ENCODE peak calls at places on chromosomes 4 and X, in seven cellular contexts. Y, T, K, F, W, X and H are unnamed samples.

GRCh38 chrX:133645977-133646750 is 230.9 kb upstream of the GPC4 start:
- DNase-seq in K (no peak), T (peak; percentile 26), X (no peak), F (no peak), Y (no peak), W (no peak), H (no peak)

GRCh38 chr4:88179261-88179660 is 20.8 kb upstream of the ABCG2 start:
- DNase-seq in F (no peak), K (no peak), T (no peak), X (no peak), Y (no peak), W (no peak), H (no peak)

GRCh38 chr4:41160856-41161255 is 53.5 kb downstream of the APBB2 start:
- DNase-seq in X (no peak), K (no peak), F (no peak), W (no peak), Y (no peak), T (peak; percentile 24), H (no peak)

GRCh38 chr4:176044589-176044951 is 21.1 kb upstream of the WDR17 start:
- DNase-seq in K (no peak), T (no peak), W (peak; percentile 11), X (no peak), Y (no peak), F (no peak), H (no peak)

GRCh38 chrX:150692296-150692695 is 900 bp upstream of the MTMR1 start:
- DNase-seq in W (no peak), F (no peak), Y (no peak), K (no peak), T (no peak), X (no peak), H (no peak)

GRCh38 chr4:57679969-57680368 is 569.8 kb upstream of the IGFBP7 start:
- DNase-seq in K (no peak), F (no peak), X (no peak), T (no peak), W (no peak), Y (no peak), H (no peak)

GRCh38 chr4:99395595-99396364 is 39.4 kb downstream of the ADH7 start:
- DNase-seq in K (no peak), W (no peak), X (no peak), T (peak; percentile 2), Y (no peak), F (no peak), H (no peak)

GRCh38 chrX:18898091-18898490 is 85.8 kb downstream of the PHKA2 start:
- DNase-seq in W (no peak), X (no peak), Y (no peak), K (no peak), F (no peak), T (no peak), H (no peak)

GRCh38 chr4:98430708-98431403 is 169.7 kb downstream of the RAP1GDS1 start:
- DNase-seq in Y (no peak), F (no peak), X (no peak), W (peak; percentile 35), K (no peak), T (peak; percentile 70), H (no peak)

GRCh38 chr4:139689093-139689722 is 23.6 kb downstream of the MGST2 start:
- DNase-seq in K (no peak), X (no peak), T (peak; percentile 37), F (no peak), W (no peak), Y (no peak), H (no peak)

GRCh38 chr4:110808371-110808878 is 185.5 kb upstream of the PITX2 start:
- DNase-seq in T (peak; percentile 17), F (no peak), X (no peak), W (no peak), Y (no peak), K (no peak), H (no peak)

GRCh38 chr4:77264826-77265225 is 107.8 kb downstream of the CCNG2 start:
- DNase-seq in Y (no peak), F (no peak), K (no peak), X (no peak), W (no peak), T (no peak), H (no peak)

GRCh38 chr4:2138846-2139500 is 79.8 kb downstream of the NAT8L start:
- DNase-seq in Y (no peak), K (no peak), T (no peak), F (no peak), X (no peak), W (no peak), H (no peak)

GRCh38 chrX:136586386-136586785 is 54.4 kb downstream of the VGLL1 start:
- DNase-seq in K (no peak), X (no peak), Y (no peak), W (no peak), T (no peak), F (no peak), H (peak; percentile 7)

GRCh38 chr4:185115827-185116232 is 27.2 kb upstream of the SLC25A4 start:
- DNase-seq in Y (peak; percentile 73), X (peak; percentile 87), F (no peak), T (peak; percentile 89), K (no peak), W (no peak), H (no peak)

GRCh38 chr4:113646456-113646809 is 115.1 kb downstream of the CAMK2D start:
- DNase-seq in F (no peak), K (no peak), T (no peak), X (no peak), Y (peak; percentile 52), W (no peak), H (no peak)

GRCh38 chr4:107896158-107896645 is 35.1 kb upstream of the CYP2U1 start:
- DNase-seq in W (peak; percentile 92), Y (no peak), F (no peak), X (no peak), T (peak; percentile 83), K (no peak), H (no peak)

GRCh38 chr4:127533028-127533700 is 99.6 kb upstream of the INTU start:
- DNase-seq in W (no peak), Y (no peak), T (peak; percentile 79), K (no peak), X (peak; percentile 61), F (no peak), H (no peak)

GRCh38 chr4:97720869-97721432 is 422.3 kb downstream of the STPG2 start:
- DNase-seq in X (no peak), W (no peak), T (peak; percentile 9), F (no peak), K (no peak), Y (no peak), H (no peak)

GRCh38 chrX:130091976-130092522 is 18.2 kb downstream of the ELF4 start:
- DNase-seq in X (peak; percentile 88), F (peak; percentile 74), K (no peak), W (no peak), Y (no peak), T (no peak), H (no peak)

GRCh38 chr4:57172065-57172464 is 61.9 kb upstream of the IGFBP7 start:
- DNase-seq in Y (no peak), W (no peak), F (no peak), X (no peak), T (no peak), K (no peak), H (no peak)

GRCh38 chr4:100063355-100063754 is 113.3 kb upstream of the H2AZ1 start:
- DNase-seq in T (no peak), Y (no peak), F (no peak), X (no peak), K (no peak), W (no peak), H (no peak)

GRCh38 chrX:142680038-142680437 is 345.7 kb upstream of the SPANXN4 start:
- DNase-seq in W (no peak), F (no peak), Y (no peak), T (no peak), X (no peak), K (no peak), H (no peak)

GRCh38 chrX:17655232-17656034 is 81.9 kb upstream of the SCML1 start:
- DNase-seq in X (no peak), Y (peak; percentile 56), T (no peak), K (no peak), W (no peak), F (no peak), H (no peak)

GRCh38 chr4:139312552-139313332 is 10.5 kb upstream of the NDUFC1 start:
- DNase-seq in W (no peak), Y (no peak), T (no peak), F (no peak), K (no peak), X (no peak), H (no peak)

GRCh38 chr4:75821966-75822365 is 80.3 kb downstream of the PPEF2 start:
- DNase-seq in X (no peak), T (no peak), F (no peak), Y (no peak), K (no peak), W (peak; percentile 17), H (no peak)

GRCh38 chrX:9148626-9149385 is 114.9 kb upstream of the FAM9B start:
- DNase-seq in X (no peak), Y (no peak), F (no peak), W (no peak), K (no peak), T (peak; percentile 62), H (no peak)

GRCh38 chr4:101042847-101043246 is 304.5 kb downstream of the PPP3CA start:
- DNase-seq in K (no peak), W (no peak), X (no peak), T (no peak), Y (no peak), F (no peak), H (no peak)

GRCh38 chr4:87633239-87633638 is 16.8 kb upstream of the DMP1 start:
- DNase-seq in Y (no peak), T (peak; percentile 13), K (no peak), W (no peak), X (no peak), F (no peak), H (no peak)

GRCh38 chr4:153294631-153295030 is 49.9 kb upstream of the MND1 start:
- DNase-seq in W (peak; percentile 18), F (no peak), X (no peak), T (no peak), K (no peak), Y (no peak), H (no peak)

GRCh38 chr4:1405636-1406415 is 416 bp downstream of the NKX1-1 start:
- DNase-seq in F (no peak), X (peak; percentile 59), W (no peak), K (no peak), T (no peak), Y (peak; percentile 45), H (no peak)

GRCh38 chr4:56844817-56845580 is 23.5 kb upstream of the SPINK2 start:
- DNase-seq in Y (no peak), X (no peak), W (no peak), K (no peak), T (no peak), F (no peak), H (no peak)

GRCh38 chr4:159944477-159944876 is 841.6 kb downstream of the RAPGEF2 start:
- DNase-seq in W (no peak), K (no peak), X (no peak), F (no peak), Y (no peak), T (no peak), H (no peak)

GRCh38 chr4:128234836-128235235 is 52.8 kb downstream of the PGRMC2 start:
- DNase-seq in Y (no peak), K (no peak), T (no peak), X (no peak), W (no peak), F (no peak), H (no peak)

GRCh38 chr4:72319596-72319995 is 249.4 kb downstream of the ADAMTS3 start:
- DNase-seq in F (no peak), X (no peak), T (no peak), K (no peak), Y (no peak), W (peak; percentile 76), H (no peak)

GRCh38 chr4:41410049-41410448 is 127.9 kb upstream of the LIMCH1 start:
- DNase-seq in T (peak; percentile 86), X (no peak), K (no peak), Y (no peak), F (no peak), W (no peak), H (no peak)

GRCh38 chrX:39875834-39876625 is 221.7 kb downstream of the BCOR start:
- DNase-seq in Y (no peak), F (no peak), W (no peak), T (no peak), X (no peak), K (no peak), H (no peak)